ENCODE peak calls at places on chromosome 11, in nine cellular contexts. H, F, A, Q, Y, P, J, W and B are unnamed samples.

GRCh38 chr11:45104006-45104789 is 42.2 kb upstream of the PRDM11 start:
- DNase-seq in H (no peak), F (no peak), A (no peak), Q (no peak), Y (no peak), P (no peak), J (no peak), W (no peak), B (no peak)

GRCh38 chr11:15843309-15843857 is 513.0 kb downstream of the SOX6 start:
- DNase-seq in H (peak), F (no peak), A (peak), Q (no peak), Y (no peak), P (no peak), J (no peak), W (no peak), B (no peak)

GRCh38 chr11:865512-866430 is 23.1 kb downstream of the TSPAN4 start:
- DNase-seq in H (no peak), F (no peak), A (no peak), Q (no peak), Y (no peak), P (no peak), J (no peak), W (no peak), B (no peak)

GRCh38 chr11:32888805-32889204 is 3.8 kb upstream of the QSER1 start:
- DNase-seq in H (no peak), F (no peak), A (no peak), Q (no peak), Y (no peak), P (no peak), J (no peak), W (no peak), B (no peak)

GRCh38 chr11:118650366-118650765 is 29.1 kb downstream of the TREH start:
- DNase-seq in H (no peak), F (no peak), A (no peak), Q (no peak), Y (no peak), P (no peak), J (no peak), W (no peak), B (no peak)

GRCh38 chr11:86874314-86875056 is 74.1 kb downstream of the PRSS23 start:
- DNase-seq in H (no peak), F (no peak), A (no peak), Q (no peak), Y (no peak), P (no peak), J (no peak), W (no peak), B (no peak)

GRCh38 chr11:87036756-87037449 is 831 bp upstream of the TMEM135 start:
- DNase-seq in H (peak), F (no peak), A (no peak), Q (no peak), Y (no peak), P (no peak), J (peak), W (peak), B (no peak)

GRCh38 chr11:1131033-1131911 is 26.5 kb upstream of the MUC5AC start:
- DNase-seq in H (peak), F (peak), A (peak), Q (peak), Y (no peak), P (no peak), J (peak), W (peak), B (no peak)

GRCh38 chr11:122344281-122344680 is 228.3 kb upstream of the BLID start:
- DNase-seq in H (no peak), F (no peak), A (no peak), Q (no peak), Y (no peak), P (no peak), J (no peak), W (no peak), B (no peak)

GRCh38 chr11:115605397-115606222 is 101.4 kb upstream of the CADM1 start:
- DNase-seq in H (no peak), F (no peak), A (no peak), Q (no peak), Y (no peak), P (no peak), J (no peak), W (no peak), B (no peak)

GRCh38 chr11:104073950-104074349 is 37.5 kb downstream of the DDI1 start:
- DNase-seq in H (peak), F (no peak), A (no peak), Q (no peak), Y (no peak), P (peak), J (no peak), W (peak), B (no peak)

GRCh38 chr11:102831128-102831708 is 12.2 kb downstream of the MMP3 start:
- DNase-seq in H (peak), F (peak), A (no peak), Q (no peak), Y (no peak), P (no peak), J (peak), W (peak), B (no peak)

GRCh38 chr11:111454561-111455192 is 57.5 kb downstream of the BTG4 start:
- DNase-seq in H (peak), F (no peak), A (no peak), Q (no peak), Y (no peak), P (peak), J (peak), W (no peak), B (peak)

GRCh38 chr11:133277886-133278285 is 254.4 kb downstream of the OPCML start:
- DNase-seq in H (no peak), F (no peak), A (no peak), Q (no peak), Y (no peak), P (no peak), J (no peak), W (no peak), B (no peak)

GRCh38 chr11:114183041-114183511 is 113.1 kb upstream of the NNMT start:
- DNase-seq in H (no peak), F (peak), A (no peak), Q (no peak), Y (no peak), P (peak), J (no peak), W (peak), B (no peak)

GRCh38 chr11:46559815-46560214 is 34.0 kb downstream of the AMBRA1 start:
- DNase-seq in H (no peak), F (no peak), A (no peak), Q (no peak), Y (no peak), P (no peak), J (no peak), W (no peak), B (no peak)

GRCh38 chr11:100328626-100329340 is 358.3 kb upstream of the ARHGAP42 start:
- DNase-seq in H (peak), F (no peak), A (no peak), Q (no peak), Y (no peak), P (no peak), J (no peak), W (no peak), B (no peak)

GRCh38 chr11:26618441-26618840 is 46.4 kb upstream of the MUC15 start:
- DNase-seq in H (no peak), F (no peak), A (no peak), Q (no peak), Y (no peak), P (no peak), J (no peak), W (no peak), B (no peak)

GRCh38 chr11:1073261-1073724 is 1.4 kb upstream of the MUC2 start:
- DNase-seq in H (no peak), F (peak), A (peak), Q (peak), Y (peak), P (peak), J (no peak), W (peak), B (peak)

GRCh38 chr11:3959015-3959917 is 103.8 kb downstream of the STIM1 start:
- DNase-seq in H (peak), F (no peak), A (no peak), Q (no peak), Y (no peak), P (no peak), J (peak), W (no peak), B (no peak)
- TF ChIP-seq CTCF in H (peak), F (no peak), A (no peak), Q (no peak), Y (peak), P (no peak), J (peak), W (peak), B (no peak)

GRCh38 chr11:96215094-96215782 is 127.8 kb downstream of the MAML2 start:
- DNase-seq in H (no peak), F (no peak), A (no peak), Q (no peak), Y (no peak), P (peak), J (peak), W (peak), B (no peak)
- H3K27ac ChIP-seq in H (no peak), F (peak), A (peak), Q (peak), Y (no peak), P (peak), J (peak), W (peak), B (peak)

GRCh38 chr11:17142450-17142849 is 65.0 kb upstream of the RPS13 start:
- DNase-seq in H (no peak), F (no peak), A (no peak), Q (no peak), Y (no peak), P (no peak), J (no peak), W (no peak), B (no peak)
- TF ChIP-seq POLR2AphosphoS5 in H (no peak), F (no peak), A (no peak), Q (no peak), Y (no peak), P (no peak), J (no peak), W (no peak), B (no peak)

DNA sequence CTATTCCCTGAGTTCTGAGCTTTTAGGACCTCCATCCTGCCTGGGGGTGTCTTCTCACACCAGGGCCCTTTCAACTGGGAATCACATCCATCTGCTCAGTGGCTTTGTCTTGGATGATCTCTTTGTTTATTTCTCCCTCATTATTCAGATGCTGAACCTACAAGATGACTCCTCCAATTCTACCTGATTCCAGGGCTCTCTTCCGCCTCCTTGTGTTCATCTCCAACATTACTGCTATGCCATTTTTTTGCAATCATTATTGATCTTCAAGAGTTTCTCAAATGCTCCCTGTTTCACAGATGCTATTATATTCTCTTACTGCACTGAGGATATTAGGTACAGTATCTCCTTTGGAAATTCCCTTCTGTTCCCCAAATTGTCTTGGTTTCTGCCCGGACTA is 307.7 kb downstream of the SHANK2 start:
- DNase-seq in H (peak), F (no peak), A (no peak), Q (no peak), Y (no peak), P (no peak), J (no peak), W (no peak), B (no peak)
- TF ChIP-seq CTCF in H (peak), F (no peak), A (no peak), Q (no peak), Y (no peak), P (no peak), J (peak), W (no peak), B (no peak)

DNA sequence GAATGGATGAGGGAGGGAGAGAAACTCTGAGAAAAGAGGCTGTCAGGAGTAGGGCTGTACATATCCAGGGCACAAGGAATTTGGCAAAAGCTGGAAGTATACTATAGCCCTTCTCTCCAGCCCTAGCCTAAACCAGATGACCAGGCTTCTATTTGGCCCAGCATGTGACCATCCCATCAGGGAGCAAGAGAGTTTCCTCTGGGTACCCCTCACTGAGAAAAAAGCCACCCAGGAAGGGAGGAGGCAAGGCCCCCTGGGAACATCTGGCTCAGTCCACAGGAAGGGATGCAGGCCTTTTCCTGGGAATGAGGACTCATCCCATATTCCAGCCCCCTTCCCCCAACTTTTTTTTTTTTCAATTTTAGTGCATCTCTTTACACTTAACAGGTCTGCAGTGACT is 8.3 kb downstream of the CD44 start:
- DNase-seq in H (no peak), F (no peak), A (no peak), Q (no peak), Y (no peak), P (no peak), J (no peak), W (no peak), B (no peak)
- H3K27ac ChIP-seq in H (no peak), F (no peak), A (no peak), Q (no peak), Y (peak), P (no peak), J (no peak), W (no peak), B (peak)

GRCh38 chr11:108222686-108223448 is at the start of gene ATM:
- DNase-seq in H (peak), F (peak), A (peak), Q (peak), Y (peak), P (peak), J (peak), W (peak), B (peak)
- TF ChIP-seq POLR2AphosphoS5 in H (peak), F (peak), A (peak), Q (peak), Y (peak), P (peak), J (peak), W (peak), B (peak)

GRCh38 chr11:123704341-123704740 is 37.1 kb downstream of the ZNF202 start:
- DNase-seq in H (peak), F (no peak), A (no peak), Q (no peak), Y (no peak), P (no peak), J (no peak), W (no peak), B (no peak)

GRCh38 chr11:123702137-123702536 is 39.3 kb downstream of the ZNF202 start:
- DNase-seq in H (no peak), F (no peak), A (no peak), Q (no peak), Y (no peak), P (no peak), J (no peak), W (no peak), B (no peak)

GRCh38 chr11:123707206-123707605 is 34.3 kb downstream of the ZNF202 start:
- DNase-seq in H (no peak), F (no peak), A (no peak), Q (no peak), Y (no peak), P (no peak), J (no peak), W (no peak), B (no peak)

GRCh38 chr11:123707606-123708205 is 33.8 kb downstream of the ZNF202 start:
- DNase-seq in H (peak), F (no peak), A (peak), Q (no peak), Y (peak), P (peak), J (peak), W (peak), B (no peak)
- TF ChIP-seq CTCF in H (peak), F (peak), A (peak), Q (peak), Y (peak), P (peak), J (peak), W (peak), B (peak)

GRCh38 chr11:8038393-8038792 is 42.6 kb upstream of the TUB start:
- DNase-seq in H (peak), F (no peak), A (no peak), Q (no peak), Y (no peak), P (no peak), J (no peak), W (no peak), B (peak)

GRCh38 chr11:8036986-8037385 is 44.0 kb upstream of the TUB start:
- DNase-seq in H (no peak), F (no peak), A (peak), Q (no peak), Y (no peak), P (no peak), J (no peak), W (no peak), B (peak)

GRCh38 chr11:8035225-8035846 is 45.7 kb upstream of the TUB start:
- DNase-seq in H (no peak), F (no peak), A (no peak), Q (no peak), Y (no peak), P (no peak), J (no peak), W (no peak), B (peak)

GRCh38 chr11:8034604-8035224 is 46.3 kb upstream of the TUB start:
- DNase-seq in H (no peak), F (no peak), A (no peak), Q (no peak), Y (no peak), P (no peak), J (no peak), W (no peak), B (peak)

GRCh38 chr11:8036002-8036802 is 44.8 kb upstream of the TUB start:
- DNase-seq in H (no peak), F (no peak), A (peak), Q (no peak), Y (no peak), P (no peak), J (no peak), W (no peak), B (no peak)
- H3K27ac ChIP-seq in H (no peak), F (no peak), A (no peak), Q (no peak), Y (no peak), P (no peak), J (no peak), W (no peak), B (peak)